ENCODE peak calls at places on chromosome 20, in seven cellular contexts. One of them, this sample, is unnamed.

GRCh38 chr20:25313608-25314007 is 65.7 kb downstream of the PYGB start:
- DNase-seq in cardiac muscle cell: no peak
- DNase-seq in trophoblast cell: no peak
- DNase-seq in brain microvascular endothelial cell: no peak
- DNase-seq in aorta: no peak
- DNase-seq in caudate nucleus: no peak
- DNase-seq in GM23338: no peak
- DNase-seq in this sample: no peak

GRCh38 chr20:47253860-47254259 is 102.6 kb downstream of the ZMYND8 start:
- DNase-seq in trophoblast cell: no peak
- DNase-seq in brain microvascular endothelial cell: no peak
- DNase-seq in GM23338: no peak
- DNase-seq in cardiac muscle cell: no peak
- DNase-seq in aorta: no peak
- DNase-seq in caudate nucleus: no peak
- DNase-seq in this sample: no peak

GRCh38 chr20:49460916-49461315 is 21.6 kb downstream of the KCNB1 start:
- DNase-seq in cardiac muscle cell: no peak
- DNase-seq in aorta: no peak
- DNase-seq in trophoblast cell: no peak
- DNase-seq in caudate nucleus: no peak
- DNase-seq in brain microvascular endothelial cell: no peak
- DNase-seq in GM23338: no peak
- DNase-seq in this sample: no peak

GRCh38 chr20:6140947-6141346 is 18.1 kb upstream of the FERMT1 start:
- DNase-seq in cardiac muscle cell: no peak
- DNase-seq in GM23338: peak
- DNase-seq in caudate nucleus: no peak
- DNase-seq in brain microvascular endothelial cell: no peak
- DNase-seq in aorta: no peak
- DNase-seq in trophoblast cell: no peak
- DNase-seq in this sample: no peak

GRCh38 chr20:56657879-56658278 is 28.8 kb downstream of the TFAP2C start:
- DNase-seq in aorta: no peak
- DNase-seq in cardiac muscle cell: no peak
- DNase-seq in caudate nucleus: no peak
- DNase-seq in brain microvascular endothelial cell: no peak
- DNase-seq in GM23338: no peak
- DNase-seq in trophoblast cell: no peak
- DNase-seq in this sample: no peak

GRCh38 chr20:33826270-33826897 is 15.2 kb downstream of the CHMP4B start:
- DNase-seq in GM23338: peak
- DNase-seq in trophoblast cell: no peak
- DNase-seq in caudate nucleus: no peak
- DNase-seq in brain microvascular endothelial cell: no peak
- DNase-seq in cardiac muscle cell: no peak
- DNase-seq in aorta: no peak
- DNase-seq in this sample: no peak

GRCh38 chr20:35465976-35466375 is 10.6 kb downstream of the CEP250 start:
- DNase-seq in caudate nucleus: no peak
- DNase-seq in cardiac muscle cell: no peak
- DNase-seq in brain microvascular endothelial cell: no peak
- DNase-seq in GM23338: no peak
- DNase-seq in aorta: no peak
- DNase-seq in trophoblast cell: no peak
- DNase-seq in this sample: no peak

GRCh38 chr20:49306903-49307336 is 29.1 kb upstream of the ZNFX1 start:
- DNase-seq in aorta: no peak
- DNase-seq in trophoblast cell: no peak
- DNase-seq in cardiac muscle cell: no peak
- DNase-seq in GM23338: no peak
- DNase-seq in brain microvascular endothelial cell: no peak
- DNase-seq in caudate nucleus: no peak
- DNase-seq in this sample: no peak

GRCh38 chr20:57900226-57900905 is 190.6 kb upstream of the PMEPA1 start:
- DNase-seq in GM23338: no peak
- DNase-seq in brain microvascular endothelial cell: no peak
- DNase-seq in caudate nucleus: no peak
- DNase-seq in cardiac muscle cell: no peak
- DNase-seq in trophoblast cell: no peak
- DNase-seq in aorta: peak
- DNase-seq in this sample: peak

GRCh38 chr20:7665311-7665863 is 274.9 kb downstream of the HAO1 start:
- DNase-seq in caudate nucleus: no peak
- DNase-seq in aorta: no peak
- DNase-seq in trophoblast cell: no peak
- DNase-seq in cardiac muscle cell: no peak
- DNase-seq in GM23338: no peak
- DNase-seq in brain microvascular endothelial cell: peak
- DNase-seq in this sample: no peak

GRCh38 chr20:37736132-37736531 is 42.3 kb downstream of the CTNNBL1 start:
- DNase-seq in cardiac muscle cell: no peak
- DNase-seq in GM23338: no peak
- DNase-seq in trophoblast cell: no peak
- DNase-seq in brain microvascular endothelial cell: no peak
- DNase-seq in caudate nucleus: no peak
- DNase-seq in aorta: no peak
- DNase-seq in this sample: no peak

GRCh38 chr20:37735541-37735940 is 41.7 kb downstream of the CTNNBL1 start:
- DNase-seq in caudate nucleus: no peak
- DNase-seq in GM23338: no peak
- DNase-seq in trophoblast cell: no peak
- DNase-seq in aorta: no peak
- DNase-seq in brain microvascular endothelial cell: no peak
- DNase-seq in cardiac muscle cell: no peak
- DNase-seq in this sample: no peak

GRCh38 chr20:37737806-37738442 is 44.1 kb downstream of the CTNNBL1 start:
- DNase-seq in GM23338: no peak
- DNase-seq in aorta: no peak
- DNase-seq in trophoblast cell: no peak
- DNase-seq in cardiac muscle cell: no peak
- DNase-seq in caudate nucleus: no peak
- DNase-seq in brain microvascular endothelial cell: no peak
- DNase-seq in this sample: no peak

GRCh38 chr20:37733416-37733815 is 39.6 kb downstream of the CTNNBL1 start:
- DNase-seq in aorta: no peak
- DNase-seq in caudate nucleus: no peak
- DNase-seq in brain microvascular endothelial cell: no peak
- DNase-seq in GM23338: no peak
- DNase-seq in trophoblast cell: no peak
- DNase-seq in cardiac muscle cell: no peak
- DNase-seq in this sample: no peak

GRCh38 chr20:37734228-37734980 is 40.6 kb downstream of the CTNNBL1 start:
- DNase-seq in trophoblast cell: no peak
- DNase-seq in brain microvascular endothelial cell: peak
- DNase-seq in caudate nucleus: no peak
- DNase-seq in GM23338: no peak
- DNase-seq in cardiac muscle cell: no peak
- DNase-seq in aorta: no peak
- DNase-seq in this sample: no peak
- H3K27ac ChIP-seq in trophoblast cell: no peak
- H3K27ac ChIP-seq in brain microvascular endothelial cell: peak
- H3K27ac ChIP-seq in caudate nucleus: no peak
- H3K27ac ChIP-seq in GM23338: no peak
- H3K27ac ChIP-seq in cardiac muscle cell: peak
- H3K27ac ChIP-seq in aorta: no peak
- H3K27ac ChIP-seq in this sample: no peak

GRCh38 chr20:662289-663192 is 9.5 kb upstream of the SRXN1 start:
- DNase-seq in trophoblast cell: no peak
- DNase-seq in aorta: no peak
- DNase-seq in GM23338: no peak
- DNase-seq in brain microvascular endothelial cell: no peak
- DNase-seq in cardiac muscle cell: no peak
- DNase-seq in caudate nucleus: no peak
- DNase-seq in this sample: peak

GRCh38 chr20:663315-664090 is 10.5 kb upstream of the SRXN1 start:
- DNase-seq in GM23338: peak
- DNase-seq in cardiac muscle cell: no peak
- DNase-seq in trophoblast cell: no peak
- DNase-seq in caudate nucleus: no peak
- DNase-seq in aorta: no peak
- DNase-seq in brain microvascular endothelial cell: no peak
- DNase-seq in this sample: peak

GRCh38 chr20:658731-659291 is 5.8 kb upstream of the SRXN1 start:
- DNase-seq in GM23338: peak
- DNase-seq in brain microvascular endothelial cell: no peak
- DNase-seq in aorta: no peak
- DNase-seq in trophoblast cell: no peak
- DNase-seq in cardiac muscle cell: no peak
- DNase-seq in caudate nucleus: no peak
- DNase-seq in this sample: no peak

GRCh38 chr20:664151-664550 is 11.2 kb upstream of the SRXN1 start:
- DNase-seq in trophoblast cell: no peak
- DNase-seq in aorta: no peak
- DNase-seq in cardiac muscle cell: no peak
- DNase-seq in caudate nucleus: no peak
- DNase-seq in GM23338: no peak
- DNase-seq in brain microvascular endothelial cell: no peak
- DNase-seq in this sample: peak

DNA sequence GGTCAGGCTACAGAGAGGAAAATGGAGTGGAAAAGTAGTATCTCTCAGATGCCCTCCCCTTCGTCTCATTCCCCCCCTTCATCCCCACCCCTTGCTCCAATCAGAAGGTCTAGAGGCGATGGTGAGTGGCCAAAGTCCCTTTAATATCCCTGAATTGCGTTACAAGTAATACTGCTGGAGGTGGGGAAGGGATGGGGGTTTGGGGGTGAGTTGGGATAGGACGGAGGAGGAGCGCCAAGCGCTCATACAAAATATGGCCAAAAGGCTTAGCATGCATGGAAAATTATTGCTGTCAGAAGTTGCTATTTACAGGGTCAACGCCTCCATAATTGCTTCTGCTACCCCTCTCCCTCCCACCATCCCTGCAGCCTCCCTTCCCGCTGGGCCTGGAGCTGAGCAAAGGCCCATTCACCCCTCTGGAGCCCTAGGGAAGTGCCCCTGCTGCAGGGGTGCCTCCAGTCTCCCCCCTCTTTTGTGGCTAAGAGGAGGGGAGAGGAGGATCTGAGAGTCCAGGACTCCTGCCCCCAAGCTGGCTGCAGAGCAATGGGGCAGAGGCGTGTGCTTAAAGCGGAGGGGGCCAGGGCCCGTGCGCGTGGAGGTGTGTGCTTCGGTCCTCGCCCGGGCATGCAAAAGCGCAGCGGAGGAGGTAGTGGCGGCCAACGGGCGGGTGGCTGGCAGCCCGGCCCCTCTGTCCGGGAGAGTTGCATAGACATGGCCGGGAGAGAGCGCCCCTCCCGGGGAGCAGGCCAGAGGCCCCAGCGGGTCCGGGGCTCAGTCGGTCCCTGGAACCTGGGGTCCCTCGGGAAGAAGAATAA is 8.7 kb upstream of the SRXN1 start:
- DNase-seq in GM23338: peak
- DNase-seq in brain microvascular endothelial cell: no peak
- DNase-seq in caudate nucleus: no peak
- DNase-seq in aorta: no peak
- DNase-seq in cardiac muscle cell: no peak
- DNase-seq in trophoblast cell: no peak
- DNase-seq in this sample: peak
- H3K27ac ChIP-seq in GM23338: no peak
- H3K27ac ChIP-seq in brain microvascular endothelial cell: no peak
- H3K27ac ChIP-seq in caudate nucleus: no peak
- H3K27ac ChIP-seq in aorta: no peak
- H3K27ac ChIP-seq in cardiac muscle cell: no peak
- H3K27ac ChIP-seq in trophoblast cell: no peak
- H3K27ac ChIP-seq in this sample: peak

DNA sequence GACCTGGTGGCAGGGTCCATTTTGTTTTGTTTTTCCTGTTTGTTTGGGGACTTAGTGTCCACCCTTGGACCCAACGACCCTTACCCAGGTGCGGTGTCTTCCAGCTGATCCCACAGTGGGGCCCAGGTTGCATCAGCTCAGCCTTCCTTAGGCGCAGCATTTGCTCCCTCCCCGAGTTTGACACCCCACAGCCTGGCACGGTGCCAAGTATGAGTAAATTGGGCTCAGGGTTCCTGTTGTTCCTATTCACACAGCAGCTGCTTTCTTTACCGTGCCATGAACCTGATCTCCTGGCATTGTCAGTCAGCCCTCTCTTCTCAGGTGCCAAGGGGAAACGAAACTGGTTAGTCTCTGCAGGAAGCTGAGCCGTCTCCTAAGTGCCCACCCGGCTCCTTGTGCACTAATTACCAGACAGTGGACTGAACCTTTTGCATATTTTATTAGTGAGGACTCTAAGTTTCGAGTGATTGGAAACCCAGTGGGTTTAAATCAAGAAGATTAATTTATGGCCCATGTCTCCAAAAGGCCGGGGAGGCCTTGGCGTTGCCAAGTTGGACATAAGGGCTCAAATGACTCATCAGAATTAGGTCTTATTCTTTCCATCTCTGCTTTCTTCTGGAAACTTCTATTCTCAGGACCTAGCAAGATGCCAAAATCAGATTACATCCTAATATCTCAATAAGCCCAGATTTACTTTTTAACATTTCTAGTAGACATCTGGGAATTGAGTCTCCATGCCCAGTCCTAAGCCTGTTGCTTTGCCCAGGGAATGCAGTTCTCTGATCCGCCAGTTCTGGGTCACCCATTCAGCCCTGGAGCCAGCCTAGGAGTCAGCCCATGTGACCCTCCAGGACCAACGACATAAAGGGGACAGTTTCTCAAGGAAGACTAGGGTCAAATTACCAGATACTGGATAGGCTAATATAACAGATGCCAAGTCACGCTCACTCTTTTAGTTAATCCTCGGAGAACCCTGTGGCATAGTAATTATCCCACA is 68.8 kb downstream of the TSHZ2 start:
- DNase-seq in trophoblast cell: no peak
- DNase-seq in cardiac muscle cell: no peak
- DNase-seq in brain microvascular endothelial cell: no peak
- DNase-seq in GM23338: no peak
- DNase-seq in caudate nucleus: no peak
- DNase-seq in aorta: peak
- DNase-seq in this sample: no peak
- H3K27ac ChIP-seq in trophoblast cell: no peak
- H3K27ac ChIP-seq in cardiac muscle cell: no peak
- H3K27ac ChIP-seq in brain microvascular endothelial cell: no peak
- H3K27ac ChIP-seq in GM23338: no peak
- H3K27ac ChIP-seq in caudate nucleus: no peak
- H3K27ac ChIP-seq in aorta: no peak
- H3K27ac ChIP-seq in this sample: peak

GRCh38 chr20:19887566-19888268 is 129.4 kb upstream of the NAA20 start:
- DNase-seq in GM23338: no peak
- DNase-seq in aorta: no peak
- DNase-seq in trophoblast cell: peak
- DNase-seq in brain microvascular endothelial cell: no peak
- DNase-seq in cardiac muscle cell: no peak
- DNase-seq in caudate nucleus: no peak
- DNase-seq in this sample: no peak

GRCh38 chr20:19885981-19886665 is 128.1 kb downstream of the RIN2 start:
- DNase-seq in trophoblast cell: peak
- DNase-seq in brain microvascular endothelial cell: peak
- DNase-seq in cardiac muscle cell: peak
- DNase-seq in GM23338: peak
- DNase-seq in aorta: peak
- DNase-seq in caudate nucleus: no peak
- DNase-seq in this sample: no peak

GRCh38 chr20:19886666-19887288 is 128.7 kb downstream of the RIN2 start:
- DNase-seq in brain microvascular endothelial cell: no peak
- DNase-seq in caudate nucleus: no peak
- DNase-seq in aorta: no peak
- DNase-seq in trophoblast cell: no peak
- DNase-seq in GM23338: peak
- DNase-seq in cardiac muscle cell: peak
- DNase-seq in this sample: no peak

GRCh38 chr20:19883501-19883900 is 125.4 kb downstream of the RIN2 start:
- DNase-seq in GM23338: no peak
- DNase-seq in cardiac muscle cell: no peak
- DNase-seq in brain microvascular endothelial cell: no peak
- DNase-seq in caudate nucleus: no peak
- DNase-seq in aorta: no peak
- DNase-seq in trophoblast cell: peak
- DNase-seq in this sample: no peak

GRCh38 chr20:19885576-19885956 is 127.5 kb downstream of the RIN2 start:
- DNase-seq in cardiac muscle cell: no peak
- DNase-seq in caudate nucleus: no peak
- DNase-seq in brain microvascular endothelial cell: no peak
- DNase-seq in GM23338: no peak
- DNase-seq in aorta: no peak
- DNase-seq in trophoblast cell: no peak
- DNase-seq in this sample: no peak
- H3K27ac ChIP-seq in cardiac muscle cell: peak
- H3K27ac ChIP-seq in caudate nucleus: peak
- H3K27ac ChIP-seq in brain microvascular endothelial cell: no peak
- H3K27ac ChIP-seq in GM23338: no peak
- H3K27ac ChIP-seq in aorta: no peak
- H3K27ac ChIP-seq in trophoblast cell: peak
- H3K27ac ChIP-seq in this sample: peak